ENCODE peak calls at places on chromosomes 3 and 15, in nine cellular contexts. L is stomach, D is body of pancreas, X is A549, T is testis, N is breast epithelium, K is heart left ventricle, B is sigmoid colon, P is adrenal gland. M is an unnamed sample.

GRCh38 chr3:150605998-150606641 is 3.0 kb downstream of the SELENOT start:
- DNase-seq in L (no peak), D (no peak), X (no peak), T (no peak), N (no peak), K (no peak), B (no peak), P (no peak), M (no peak)

GRCh38 chr3:159860727-159861126 is 127.9 kb upstream of the IL12A start:
- DNase-seq in L (no peak), D (no peak), X (no peak), T (no peak), N (no peak), K (no peak), B (no peak), P (no peak), M (no peak)

GRCh38 chr15:92629975-92630626 is 25.5 kb downstream of the FAM174B start:
- DNase-seq in L (peak), D (no peak), X (no peak), T (no peak), N (peak), K (no peak), B (no peak), P (peak), M (no peak)

GRCh38 chr3:99407257-99407656 is 231.1 kb upstream of the COL8A1 start:
- DNase-seq in L (no peak), D (no peak), X (no peak), T (no peak), N (no peak), K (no peak), B (no peak), P (no peak), M (no peak)

GRCh38 chr15:38490231-38490630 is 36.3 kb downstream of the FAM98B start:
- DNase-seq in L (no peak), D (no peak), X (no peak), T (no peak), N (no peak), K (no peak), B (no peak), P (no peak), M (no peak)

GRCh38 chr3:182785756-182786155 is 7.5 kb upstream of the ATP11B start:
- DNase-seq in L (no peak), D (no peak), X (no peak), T (no peak), N (no peak), K (no peak), B (no peak), P (no peak), M (no peak)

GRCh38 chr3:78919021-78919755 is 848.6 kb downstream of the ROBO1 start:
- DNase-seq in L (no peak), D (no peak), X (peak), T (no peak), N (no peak), K (no peak), B (no peak), P (no peak), M (no peak)

GRCh38 chr3:126508539-126508938 is 9.0 kb downstream of the UROC1 start:
- DNase-seq in L (no peak), D (no peak), X (peak), T (no peak), N (no peak), K (no peak), B (peak), P (no peak), M (no peak)

GRCh38 chr3:178849220-178849910 is 222.2 kb downstream of the ZMAT3 start:
- DNase-seq in L (no peak), D (no peak), X (no peak), T (no peak), N (no peak), K (no peak), B (no peak), P (no peak), M (no peak)

GRCh38 chr3:152438181-152438580 is 169.5 kb downstream of the MBNL1 start:
- DNase-seq in L (no peak), D (no peak), X (no peak), T (no peak), N (no peak), K (no peak), B (no peak), P (no peak), M (no peak)

GRCh38 chr15:70710714-70711113 is 52.6 kb downstream of the UACA start:
- DNase-seq in L (no peak), D (no peak), X (no peak), T (no peak), N (no peak), K (no peak), B (no peak), P (no peak), M (no peak)

GRCh38 chr3:194025119-194025518 is 110.8 kb upstream of the HES1 start:
- DNase-seq in L (no peak), D (no peak), X (no peak), T (no peak), N (no peak), K (no peak), B (no peak), P (no peak), M (no peak)

GRCh38 chr3:127041264-127041820 is 58.4 kb downstream of the PLXNA1 start:
- DNase-seq in L (no peak), D (peak), X (no peak), T (no peak), N (no peak), K (no peak), B (peak), P (no peak), M (no peak)

GRCh38 chr3:151259664-151260063 is 18.7 kb downstream of the P2RY14 start:
- DNase-seq in L (no peak), D (no peak), X (no peak), T (no peak), N (no peak), K (no peak), B (no peak), P (no peak), M (no peak)

GRCh38 chr15:90497374-90497773 is 32.3 kb upstream of the CRTC3 start:
- DNase-seq in L (no peak), D (no peak), X (no peak), T (no peak), N (no peak), K (no peak), B (no peak), P (no peak), M (no peak)

GRCh38 chr3:8629151-8630021 is 15.2 kb downstream of the SSUH2 start:
- DNase-seq in L (peak), D (peak), X (peak), T (no peak), N (peak), K (no peak), B (peak), P (peak), M (no peak)

GRCh38 chr3:188021502-188022040 is 132.4 kb upstream of the LPP start:
- DNase-seq in L (no peak), D (no peak), X (no peak), T (no peak), N (no peak), K (no peak), B (no peak), P (no peak), M (no peak)

GRCh38 chr15:50463423-50464358 is 39.5 kb downstream of the USP8 start:
- DNase-seq in L (no peak), D (no peak), X (no peak), T (no peak), N (no peak), K (no peak), B (no peak), P (no peak), M (no peak)

GRCh38 chr3:194314669-194315068 is 36.5 kb downstream of the CPN2 start:
- DNase-seq in L (no peak), D (no peak), X (no peak), T (no peak), N (no peak), K (no peak), B (no peak), P (no peak), M (no peak)

GRCh38 chr3:149971403-149972075 is 844 bp upstream of the PFN2 start:
- DNase-seq in L (peak), D (peak), X (no peak), T (peak), N (peak), K (peak), B (peak), P (peak), M (no peak)

GRCh38 chr15:100125627-100126231 is 216.0 kb downstream of the ADAMTS17 start:
- DNase-seq in L (no peak), D (peak), X (no peak), T (peak), N (no peak), K (peak), B (peak), P (peak), M (no peak)

GRCh38 chr3:157816296-157816695 is 289.9 kb downstream of the SHOX2 start:
- DNase-seq in L (no peak), D (no peak), X (no peak), T (no peak), N (no peak), K (no peak), B (no peak), P (no peak), M (no peak)

GRCh38 chr3:122992628-122993570 is 34.7 kb downstream of the SEMA5B start:
- DNase-seq in L (no peak), D (no peak), X (no peak), T (no peak), N (no peak), K (no peak), B (peak), P (peak), M (no peak)

GRCh38 chr3:52226229-52226817 is 878 bp upstream of the TLR9 start:
- DNase-seq in L (no peak), D (no peak), X (no peak), T (no peak), N (no peak), K (no peak), B (no peak), P (no peak), M (no peak)

GRCh38 chr3:52227117-52227516 is 1.7 kb upstream of the TLR9 start:
- DNase-seq in L (no peak), D (no peak), X (no peak), T (no peak), N (no peak), K (no peak), B (no peak), P (no peak), M (no peak)

GRCh38 chr3:52227766-52228165 is 2.3 kb upstream of the TLR9 start:
- DNase-seq in L (no peak), D (no peak), X (no peak), T (no peak), N (no peak), K (no peak), B (no peak), P (no peak), M (no peak)

GRCh38 chr3:52223449-52224408 is 1.7 kb downstream of the TLR9 start:
- DNase-seq in L (no peak), D (no peak), X (no peak), T (no peak), N (peak), K (no peak), B (no peak), P (no peak), M (no peak)

GRCh38 chr3:52225452-52226228 is at the start of gene TLR9:
- DNase-seq in L (no peak), D (no peak), X (no peak), T (no peak), N (no peak), K (no peak), B (no peak), P (no peak), M (no peak)
- TF ChIP-seq POLR2A in L (no peak), D (no peak), X (no peak), T (no peak), N (no peak), K (no peak), B (no peak), P (no peak), M (no peak)

DNA sequence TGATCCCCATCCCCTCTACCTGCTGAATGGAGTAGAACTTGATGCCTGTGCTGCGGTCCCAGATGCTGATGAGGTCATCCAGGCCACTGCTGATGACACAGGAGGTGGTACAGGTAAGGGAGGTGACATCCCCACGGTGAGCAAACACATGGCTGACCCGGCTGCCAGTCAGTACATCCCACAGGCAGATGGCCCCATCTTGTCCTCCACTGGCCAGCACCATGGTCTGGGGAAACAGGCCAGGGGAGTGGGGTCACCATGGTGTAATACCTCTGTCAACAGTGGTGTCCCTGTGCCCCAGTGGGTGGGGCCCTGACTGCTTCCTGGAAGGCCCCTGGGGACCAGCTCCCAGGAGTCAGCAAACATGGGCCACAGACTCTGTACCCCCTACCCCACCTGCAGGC is 33.3 kb downstream of the PTPN23 start:
- DNase-seq in L (no peak), D (no peak), X (no peak), T (no peak), N (no peak), K (no peak), B (peak), P (no peak), M (no peak)
- TF ChIP-seq POLR2A in L (no peak), D (no peak), X (no peak), T (no peak), N (no peak), K (no peak), B (no peak), P (no peak), M (no peak)

GRCh38 chr15:78931439-78931981 is 13.3 kb downstream of the CTSH start:
- DNase-seq in L (no peak), D (no peak), X (no peak), T (no peak), N (no peak), K (no peak), B (no peak), P (no peak), M (no peak)

GRCh38 chr15:78930577-78931388 is 14.1 kb downstream of the CTSH start:
- DNase-seq in L (no peak), D (no peak), X (peak), T (no peak), N (peak), K (no peak), B (peak), P (peak), M (no peak)

GRCh38 chr15:78927077-78927790 is 17.6 kb downstream of the CTSH start:
- DNase-seq in L (no peak), D (no peak), X (no peak), T (no peak), N (no peak), K (no peak), B (no peak), P (no peak), M (no peak)

GRCh38 chr15:78928616-78929093 is 16.2 kb downstream of the CTSH start:
- DNase-seq in L (no peak), D (no peak), X (no peak), T (no peak), N (no peak), K (no peak), B (no peak), P (no peak), M (no peak)

DNA sequence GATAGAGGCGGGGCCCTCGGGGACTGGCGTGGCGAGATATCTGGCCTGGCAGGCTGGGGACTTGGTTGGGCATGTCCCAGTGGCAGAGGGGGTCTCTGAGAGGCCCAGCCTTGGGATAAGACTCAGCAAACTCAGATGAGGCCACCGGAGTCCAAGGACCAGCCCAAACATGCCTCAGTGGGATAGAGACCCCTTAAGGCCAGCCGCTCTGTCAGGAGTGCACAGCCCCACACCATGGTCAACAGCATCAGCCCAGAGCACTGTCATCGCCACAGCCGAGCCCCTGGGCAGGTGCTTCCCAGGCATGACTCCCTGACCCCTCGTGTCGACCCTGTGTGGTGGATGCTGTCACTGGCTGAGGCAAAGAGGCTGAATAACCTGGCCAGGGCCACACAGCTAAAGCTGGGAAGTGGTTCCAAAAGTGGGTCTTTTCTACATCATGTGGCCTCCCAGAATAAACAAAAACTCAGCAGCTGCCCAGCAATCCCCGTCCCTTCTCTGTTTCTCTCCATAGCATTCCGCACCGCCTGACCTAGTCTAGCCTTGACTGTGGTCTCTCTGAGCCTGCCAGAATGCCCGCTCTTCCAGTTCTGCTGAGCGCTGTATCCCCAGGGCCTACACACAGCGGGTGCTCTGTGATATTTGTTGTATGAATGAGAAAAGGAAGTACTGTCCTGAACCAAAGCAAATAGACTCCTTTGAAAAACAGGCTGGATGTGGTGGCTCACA is 15.1 kb downstream of the CTSH start:
- DNase-seq in L (no peak), D (no peak), X (no peak), T (no peak), N (peak), K (no peak), B (no peak), P (no peak), M (no peak)
- TF ChIP-seq POLR2A in L (no peak), D (no peak), X (no peak), T (no peak), N (no peak), K (no peak), B (no peak), P (no peak), M (no peak)

DNA sequence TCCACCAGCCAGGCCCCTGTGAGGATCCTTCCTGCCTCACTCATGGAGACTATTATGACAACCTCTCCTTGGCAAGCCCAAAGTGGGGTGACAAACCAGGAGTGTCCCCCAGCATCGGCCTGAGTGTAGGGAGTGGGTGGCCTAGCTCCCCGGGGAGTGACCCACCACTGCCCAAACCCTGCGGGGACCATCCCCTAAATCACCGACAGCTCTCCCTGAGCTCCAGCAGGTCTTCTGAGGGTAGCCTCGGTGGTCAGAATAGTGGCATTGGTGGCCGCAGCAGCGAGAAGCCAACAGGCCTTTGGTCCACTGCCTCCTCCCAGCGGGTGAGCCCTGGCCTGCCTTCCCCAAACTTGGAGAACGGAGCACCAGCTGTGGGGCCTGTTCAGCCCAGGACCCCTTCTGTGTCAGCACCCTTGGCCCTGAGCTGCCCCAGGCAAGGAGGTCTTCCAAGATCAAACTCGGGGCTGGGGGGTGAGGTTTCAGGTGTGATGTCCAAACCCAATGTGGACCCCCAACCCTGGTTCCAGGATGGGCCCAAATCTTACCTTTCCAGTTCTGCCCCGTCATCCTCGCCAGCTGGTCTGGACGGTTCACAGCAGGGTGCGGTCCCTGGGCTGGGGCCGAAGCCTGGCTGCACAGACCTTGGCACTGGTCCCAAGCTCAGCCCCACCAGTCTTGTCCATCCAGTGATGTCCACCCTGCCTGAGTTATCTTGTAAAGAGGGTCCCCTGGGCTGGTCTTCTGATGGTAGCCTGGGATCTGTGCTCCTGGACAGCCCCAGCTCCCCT is 1.0 kb downstream of the LIMD1 start:
- DNase-seq in L (peak), D (peak), X (peak), T (no peak), N (no peak), K (peak), B (peak), P (no peak), M (no peak)
- TF ChIP-seq POLR2A in L (no peak), D (no peak), X (no peak), T (no peak), N (no peak), K (no peak), B (no peak), P (no peak), M (no peak)

DNA sequence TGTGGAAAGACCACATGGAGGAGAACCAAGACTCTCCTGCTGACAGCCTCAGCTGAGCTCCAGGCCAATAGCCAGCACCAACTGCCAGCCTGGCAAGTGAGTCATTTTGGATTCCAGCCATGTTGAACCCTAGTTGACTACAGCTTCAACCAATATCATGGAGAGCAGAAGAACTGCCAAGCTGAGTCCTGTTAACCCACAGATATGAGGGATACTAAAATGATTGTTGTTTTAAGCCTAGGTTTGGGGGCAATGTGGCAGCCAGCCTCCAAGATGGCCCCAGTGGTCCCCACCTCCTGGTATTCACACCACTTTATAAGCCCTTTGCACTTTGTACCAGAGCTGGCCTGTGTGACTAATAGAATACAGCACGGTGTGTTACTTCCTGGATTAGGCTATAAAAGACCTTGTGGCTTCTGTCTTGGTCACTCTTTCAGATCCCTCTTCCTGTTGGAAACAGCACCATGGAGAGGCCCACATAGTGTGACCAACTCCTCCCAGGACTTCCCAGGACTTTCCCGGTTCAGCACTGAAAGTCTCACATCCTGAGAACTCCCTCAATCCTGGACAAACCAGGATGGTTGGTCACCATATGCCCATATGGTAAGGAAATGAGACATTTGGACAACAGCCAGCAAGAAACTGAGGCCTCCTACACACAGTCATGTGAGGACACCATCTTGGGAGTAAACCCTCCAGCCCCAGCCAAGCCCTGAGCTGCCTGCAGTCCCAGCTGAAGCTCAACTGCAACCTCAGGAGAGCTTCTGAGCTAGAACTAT is 32.4 kb upstream of the CDV3 start:
- DNase-seq in L (no peak), D (peak), X (peak), T (no peak), N (no peak), K (no peak), B (no peak), P (peak), M (no peak)
- TF ChIP-seq POLR2A in L (no peak), D (no peak), X (no peak), T (no peak), N (no peak), K (no peak), B (no peak), P (no peak), M (no peak)

GRCh38 chr3:171439996-171440395 is 20.2 kb downstream of the TNIK start:
- DNase-seq in L (no peak), D (no peak), X (no peak), T (no peak), N (no peak), K (no peak), B (no peak), P (no peak), M (no peak)

GRCh38 chr3:171444291-171444690 is 15.9 kb downstream of the TNIK start:
- DNase-seq in L (no peak), D (no peak), X (no peak), T (no peak), N (no peak), K (no peak), B (no peak), P (no peak), M (no peak)

GRCh38 chr3:171443211-171443957 is 16.8 kb downstream of the TNIK start:
- DNase-seq in L (no peak), D (no peak), X (no peak), T (peak), N (no peak), K (no peak), B (no peak), P (no peak), M (no peak)

GRCh38 chr3:171441381-171441780 is 18.8 kb downstream of the TNIK start:
- DNase-seq in L (no peak), D (no peak), X (no peak), T (no peak), N (no peak), K (no peak), B (no peak), P (no peak), M (no peak)

GRCh38 chr3:171442184-171442583 is 18.0 kb downstream of the TNIK start:
- DNase-seq in L (no peak), D (no peak), X (no peak), T (no peak), N (no peak), K (no peak), B (no peak), P (no peak), M (no peak)
- TF ChIP-seq POLR2A in L (no peak), D (no peak), X (no peak), T (no peak), N (no peak), K (no peak), B (no peak), P (no peak), M (no peak)

M was measured in esophagus squamous epithelium.